ENCODE peak calls at places on chromosomes 3 and 15, in nine cellular contexts. F is HEK293T; R is stimulated activated CD8-positive, alpha-beta memory T cell treated with anti-CD3 and anti-CD28 coated beads, Interleukin-15, amount 100 ng/mL, for 1 hour; O is adrenal gland; T is tibial nerve; P is NCI-H146; K is stimulated activated CD4-positive, alpha-beta T cell treated with anti-CD3 and anti-CD28 coated beads, Interleukin-4, amount 100 ng/mL, for 4 hours; Y is C1 segment of cervical spinal cord; V is KBM-7. W is an unnamed sample.

GRCh38 chr3:152539191-152539764 is 270.5 kb downstream of the MBNL1 start:
- DNase-seq in F (peak; percentile 13), R (no peak), O (no peak), T (no peak), P (no peak), K (no peak), Y (no peak), V (no peak), W (no peak)

GRCh38 chr3:128316456-128316855 is 150.2 kb downstream of the DNAJB8 start:
- DNase-seq in F (no peak), R (peak; percentile 17), O (peak; percentile 46), T (no peak), P (no peak), K (peak; percentile 74), Y (no peak), V (no peak), W (no peak)

GRCh38 chr15:88484781-88485246 is 17.3 kb downstream of the MRPS11 start:
- DNase-seq in F (no peak), R (no peak), O (peak; percentile 66), T (no peak), P (no peak), K (no peak), Y (no peak), V (no peak), W (no peak)

GRCh38 chr3:153028336-153028735 is 133.7 kb upstream of the RAP2B start:
- DNase-seq in F (no peak), R (no peak), O (no peak), T (no peak), P (no peak), K (no peak), Y (no peak), V (peak; percentile 55), W (no peak)

GRCh38 chr3:4575413-4575812 is 82.3 kb downstream of the ITPR1 start:
- DNase-seq in F (no peak), R (no peak), O (no peak), T (no peak), P (no peak), K (no peak), Y (no peak), V (no peak), W (no peak)

GRCh38 chr15:66883322-66883911 is 181.4 kb downstream of the SMAD6 start:
- DNase-seq in F (peak; percentile 44), R (no peak), O (peak; percentile 98), T (peak; percentile 96), P (no peak), K (no peak), Y (no peak), V (no peak), W (peak; percentile 97)

GRCh38 chr3:69963643-69964042 is 35.9 kb upstream of the SAMMSON start:
- DNase-seq in F (no peak), R (no peak), O (no peak), T (no peak), P (no peak), K (no peak), Y (no peak), V (no peak), W (no peak)

GRCh38 chr3:108414007-108414406 is 96.4 kb downstream of the MYH15 start:
- DNase-seq in F (no peak), R (no peak), O (no peak), T (no peak), P (no peak), K (no peak), Y (no peak), V (no peak), W (no peak)